ENCODE peak calls at places on chromosomes 5 and 9, in ten cellular contexts. V is naive B cell; B is upper lobe of right lung; J is fibroblast of gingiva; A is PC-9; N is stimulated activated CD4-positive, alpha-beta T cell treated with anti-CD3 and anti-CD28 coated beads, Interleukin-15, amount 100 ng/mL, for 1 hour; G is CD8-positive, alpha-beta memory T cell; F is substantia nigra; M is stimulated activated naive B cell treated with anti-CD40 and anti-IgM and Interleukin-4, amounts not matched to agents 10 μg/mL and 1 μg/mL and 100 μg/mL, for 72 hours; D is NT2/D1. O is an unnamed sample.

GRCh38 chr5:180137401-180138213 is 66.0 kb upstream of the RNF130 start:
- DNase-seq in V (no peak), B (no peak), J (no peak), A (no peak), N (no peak), G (no peak), F (no peak), M (no peak), D (no peak), O (no peak)

GRCh38 chr5:174828786-174829510 is 104.6 kb downstream of the MSX2 start:
- DNase-seq in V (no peak), B (no peak), J (peak), A (no peak), N (no peak), G (no peak), F (no peak), M (no peak), D (no peak), O (no peak)

GRCh38 chr9:79489241-79490000 is 82.3 kb upstream of the TLE4 start:
- DNase-seq in V (no peak), B (no peak), J (peak), A (no peak), N (no peak), G (no peak), F (peak), M (no peak), D (peak), O (no peak)

GRCh38 chr9:69971643-69972449 is 71.8 kb upstream of the MAMDC2 start:
- DNase-seq in V (peak), B (peak), J (peak), A (no peak), N (no peak), G (peak), F (peak), M (peak), D (peak), O (no peak)

GRCh38 chr5:55308254-55308836 is 556 bp downstream of the MTREX start:
- DNase-seq in V (no peak), B (no peak), J (peak), A (no peak), N (no peak), G (no peak), F (no peak), M (peak), D (no peak), O (no peak)

GRCh38 chr5:115575167-115576070 is 26.9 kb downstream of the TICAM2 start:
- DNase-seq in V (no peak), B (no peak), J (no peak), A (no peak), N (no peak), G (no peak), F (no peak), M (no peak), D (no peak), O (no peak)

GRCh38 chr5:56951946-56952691 is at the start of gene MIER3:
- DNase-seq in V (peak), B (peak), J (peak), A (no peak), N (peak), G (peak), F (peak), M (peak), D (peak), O (peak)

GRCh38 chr9:137222190-137223077 is at the start of gene RNF208:
- DNase-seq in V (no peak), B (no peak), J (no peak), A (no peak), N (no peak), G (peak), F (no peak), M (no peak), D (no peak), O (no peak)

GRCh38 chr5:167049043-167049663 is 1242.3 kb upstream of the WWC1 start:
- DNase-seq in V (no peak), B (no peak), J (no peak), A (no peak), N (no peak), G (no peak), F (peak), M (no peak), D (no peak), O (no peak)

GRCh38 chr9:128972956-128973355 is 25.5 kb downstream of the NUP188 start:
- DNase-seq in V (no peak), B (no peak), J (peak), A (no peak), N (no peak), G (no peak), F (no peak), M (no peak), D (no peak), O (no peak)

GRCh38 chr9:26954050-26954508 is 2.1 kb upstream of the IFT74 start:
- DNase-seq in V (no peak), B (no peak), J (no peak), A (no peak), N (no peak), G (no peak), F (no peak), M (no peak), D (no peak), O (no peak)

GRCh38 chr5:41457094-41457493 is 53.3 kb downstream of the PLCXD3 start:
- DNase-seq in V (no peak), B (no peak), J (no peak), A (no peak), N (no peak), G (no peak), F (no peak), M (no peak), D (no peak), O (no peak)

GRCh38 chr5:1509346-1510085 is 14.2 kb downstream of the LPCAT1 start:
- DNase-seq in V (no peak), B (peak), J (no peak), A (no peak), N (no peak), G (no peak), F (no peak), M (no peak), D (no peak), O (no peak)

GRCh38 chr9:78297672-78297961 is 692 bp downstream of the PSAT1 start:
- DNase-seq in V (no peak), B (no peak), J (no peak), A (peak), N (no peak), G (no peak), F (no peak), M (no peak), D (no peak), O (no peak)

GRCh38 chr5:171432581-171433351 is 13.3 kb downstream of the FGF18 start:
- DNase-seq in V (no peak), B (peak), J (no peak), A (no peak), N (no peak), G (no peak), F (no peak), M (no peak), D (no peak), O (no peak)

GRCh38 chr9:81633952-81634421 is 55.4 kb downstream of the TLE1 start:
- DNase-seq in V (no peak), B (no peak), J (no peak), A (no peak), N (no peak), G (no peak), F (no peak), M (no peak), D (no peak), O (no peak)

GRCh38 chr9:2241461-2241874 is 226.3 kb downstream of the SMARCA2 start:
- DNase-seq in V (no peak), B (peak), J (peak), A (no peak), N (no peak), G (peak), F (peak), M (no peak), D (peak), O (no peak)

GRCh38 chr9:114851301-114851700 is 45.5 kb upstream of the TNFSF15 start:
- DNase-seq in V (no peak), B (no peak), J (no peak), A (no peak), N (no peak), G (no peak), F (no peak), M (no peak), D (no peak), O (no peak)

GRCh38 chr5:133285583-133286021 is 233.8 kb downstream of the HSPA4 start:
- DNase-seq in V (no peak), B (no peak), J (no peak), A (peak), N (no peak), G (no peak), F (no peak), M (no peak), D (no peak), O (no peak)

GRCh38 chr9:13282998-13283397 is 3.5 kb upstream of the MPDZ start:
- DNase-seq in V (no peak), B (no peak), J (no peak), A (no peak), N (no peak), G (no peak), F (no peak), M (no peak), D (no peak), O (no peak)

GRCh38 chr5:71757590-71758543 is 38.8 kb downstream of the CARTPT start:
- DNase-seq in V (no peak), B (no peak), J (peak), A (peak), N (peak), G (peak), F (peak), M (no peak), D (peak), O (no peak)

GRCh38 chr9:89902450-89902849 is 297.6 kb downstream of the GADD45G start:
- DNase-seq in V (no peak), B (no peak), J (no peak), A (no peak), N (no peak), G (no peak), F (no peak), M (no peak), D (no peak), O (no peak)

GRCh38 chr5:95261369-95262175 is 23.3 kb downstream of the MCTP1 start:
- DNase-seq in V (no peak), B (no peak), J (peak), A (no peak), N (no peak), G (no peak), F (no peak), M (no peak), D (no peak), O (no peak)

GRCh38 chr5:41682641-41683040 is 172.2 kb upstream of the PLCXD3 start:
- DNase-seq in V (no peak), B (no peak), J (no peak), A (no peak), N (no peak), G (no peak), F (no peak), M (no peak), D (no peak), O (no peak)

GRCh38 chr5:64836190-64836750 is 67.5 kb downstream of the CWC27 start:
- DNase-seq in V (no peak), B (no peak), J (no peak), A (no peak), N (no peak), G (no peak), F (no peak), M (no peak), D (no peak), O (no peak)

GRCh38 chr5:30600892-30601291 is 592.6 kb upstream of the CDH6 start:
- DNase-seq in V (no peak), B (no peak), J (no peak), A (no peak), N (no peak), G (no peak), F (no peak), M (no peak), D (no peak), O (no peak)

GRCh38 chr9:22136446-22137140 is 127.5 kb upstream of the CDKN2B start:
- DNase-seq in V (no peak), B (no peak), J (peak), A (no peak), N (no peak), G (no peak), F (no peak), M (no peak), D (no peak), O (no peak)

GRCh38 chr5:112636288-112636731 is 101.4 kb upstream of the APC start:
- DNase-seq in V (no peak), B (no peak), J (no peak), A (peak), N (no peak), G (no peak), F (no peak), M (no peak), D (no peak), O (no peak)

GRCh38 chr9:15693701-15694100 is 140.9 kb downstream of the CCDC171 start:
- DNase-seq in V (no peak), B (no peak), J (no peak), A (no peak), N (no peak), G (no peak), F (no peak), M (no peak), D (no peak), O (no peak)

GRCh38 chr9:114718801-114719221 is 36.8 kb upstream of the TEX48 start:
- DNase-seq in V (no peak), B (no peak), J (no peak), A (peak), N (peak), G (peak), F (no peak), M (peak), D (no peak), O (peak)

GRCh38 chr9:91191443-91192378 is 170.0 kb downstream of the AUH start:
- DNase-seq in V (no peak), B (no peak), J (no peak), A (no peak), N (no peak), G (no peak), F (no peak), M (peak), D (no peak), O (no peak)

GRCh38 chr5:10262121-10262774 is 12.2 kb downstream of the CCT5 start:
- DNase-seq in V (no peak), B (no peak), J (no peak), A (no peak), N (no peak), G (no peak), F (no peak), M (no peak), D (no peak), O (no peak)

GRCh38 chr9:91948423-91949292 is 1.4 kb downstream of the ROR2 start:
- DNase-seq in V (no peak), B (peak), J (no peak), A (no peak), N (no peak), G (no peak), F (no peak), M (peak), D (no peak), O (no peak)

GRCh38 chr5:57298985-57299491 is 125.2 kb downstream of the GPBP1 start:
- DNase-seq in V (peak), B (no peak), J (peak), A (peak), N (no peak), G (peak), F (no peak), M (peak), D (peak), O (peak)

GRCh38 chr9:98698856-98699255 is 9.9 kb downstream of the GABBR2 start:
- DNase-seq in V (no peak), B (no peak), J (no peak), A (no peak), N (no peak), G (no peak), F (no peak), M (no peak), D (no peak), O (no peak)